ENCODE peak calls at places on chromosomes 16 and 17, in five cellular contexts. One of them, this sample, is unnamed.

GRCh38 chr16:11252482-11252931 is 3.5 kb downstream of the SOCS1 start:
- DNase-seq in substantia nigra: no peak
- DNase-seq in activated CD4-positive, alpha-beta T cell treated with anti-CD3 and anti-CD28 coated beads, Interleukin-2, amount 10 ng/mL, durations not matched to agents 7 days and 5 days: peak
- DNase-seq in Caki2: no peak
- DNase-seq in NCI-H1092 treated with DMSO at 0.1 percent for 48 hours: no peak
- DNase-seq in this sample: no peak

GRCh38 chr17:73586921-73587680 is 57.1 kb downstream of the SDK2 start:
- DNase-seq in substantia nigra: no peak
- DNase-seq in activated CD4-positive, alpha-beta T cell treated with anti-CD3 and anti-CD28 coated beads, Interleukin-2, amount 10 ng/mL, durations not matched to agents 7 days and 5 days: no peak
- DNase-seq in Caki2: peak
- DNase-seq in NCI-H1092 treated with DMSO at 0.1 percent for 48 hours: peak
- DNase-seq in this sample: no peak

GRCh38 chr17:50064253-50064991 is 8.5 kb downstream of the ITGA3 start:
- DNase-seq in substantia nigra: no peak
- DNase-seq in activated CD4-positive, alpha-beta T cell treated with anti-CD3 and anti-CD28 coated beads, Interleukin-2, amount 10 ng/mL, durations not matched to agents 7 days and 5 days: no peak
- DNase-seq in Caki2: peak
- DNase-seq in NCI-H1092 treated with DMSO at 0.1 percent for 48 hours: no peak
- DNase-seq in this sample: no peak

GRCh38 chr16:46620265-46621005 is 744 bp downstream of the SHCBP1 start:
- DNase-seq in substantia nigra: no peak
- DNase-seq in activated CD4-positive, alpha-beta T cell treated with anti-CD3 and anti-CD28 coated beads, Interleukin-2, amount 10 ng/mL, durations not matched to agents 7 days and 5 days: peak
- DNase-seq in Caki2: peak
- DNase-seq in NCI-H1092 treated with DMSO at 0.1 percent for 48 hours: no peak
- DNase-seq in this sample: no peak

GRCh38 chr17:17303847-17304490 is 796 bp downstream of the NT5M start:
- DNase-seq in substantia nigra: no peak
- DNase-seq in activated CD4-positive, alpha-beta T cell treated with anti-CD3 and anti-CD28 coated beads, Interleukin-2, amount 10 ng/mL, durations not matched to agents 7 days and 5 days: no peak
- DNase-seq in Caki2: no peak
- DNase-seq in NCI-H1092 treated with DMSO at 0.1 percent for 48 hours: no peak
- DNase-seq in this sample: no peak

GRCh38 chr17:47738178-47738577 is 5.1 kb downstream of the TBX21 start:
- DNase-seq in substantia nigra: no peak
- DNase-seq in activated CD4-positive, alpha-beta T cell treated with anti-CD3 and anti-CD28 coated beads, Interleukin-2, amount 10 ng/mL, durations not matched to agents 7 days and 5 days: no peak
- DNase-seq in Caki2: no peak
- DNase-seq in NCI-H1092 treated with DMSO at 0.1 percent for 48 hours: no peak
- DNase-seq in this sample: no peak

GRCh38 chr17:82023447-82024241 is 539 bp downstream of the LRRC45 start:
- DNase-seq in substantia nigra: no peak
- DNase-seq in activated CD4-positive, alpha-beta T cell treated with anti-CD3 and anti-CD28 coated beads, Interleukin-2, amount 10 ng/mL, durations not matched to agents 7 days and 5 days: peak
- DNase-seq in Caki2: no peak
- DNase-seq in NCI-H1092 treated with DMSO at 0.1 percent for 48 hours: peak
- DNase-seq in this sample: no peak

GRCh38 chr16:88454315-88455057 is 1.4 kb downstream of the ZFPM1 start:
- DNase-seq in substantia nigra: no peak
- DNase-seq in activated CD4-positive, alpha-beta T cell treated with anti-CD3 and anti-CD28 coated beads, Interleukin-2, amount 10 ng/mL, durations not matched to agents 7 days and 5 days: peak
- DNase-seq in Caki2: peak
- DNase-seq in NCI-H1092 treated with DMSO at 0.1 percent for 48 hours: no peak
- DNase-seq in this sample: peak

GRCh38 chr16:49019081-49019633 is 262.5 kb downstream of the CBLN1 start:
- DNase-seq in substantia nigra: no peak
- DNase-seq in activated CD4-positive, alpha-beta T cell treated with anti-CD3 and anti-CD28 coated beads, Interleukin-2, amount 10 ng/mL, durations not matched to agents 7 days and 5 days: no peak
- DNase-seq in Caki2: peak
- DNase-seq in NCI-H1092 treated with DMSO at 0.1 percent for 48 hours: peak
- DNase-seq in this sample: peak

GRCh38 chr16:8951447-8952280 is 12.0 kb downstream of the USP7 start:
- DNase-seq in substantia nigra: no peak
- DNase-seq in activated CD4-positive, alpha-beta T cell treated with anti-CD3 and anti-CD28 coated beads, Interleukin-2, amount 10 ng/mL, durations not matched to agents 7 days and 5 days: no peak
- DNase-seq in Caki2: no peak
- DNase-seq in NCI-H1092 treated with DMSO at 0.1 percent for 48 hours: no peak
- DNase-seq in this sample: no peak

GRCh38 chr16:9072806-9073341 is 18.6 kb upstream of the HAPSTR1 start:
- DNase-seq in substantia nigra: no peak
- DNase-seq in activated CD4-positive, alpha-beta T cell treated with anti-CD3 and anti-CD28 coated beads, Interleukin-2, amount 10 ng/mL, durations not matched to agents 7 days and 5 days: peak
- DNase-seq in Caki2: no peak
- DNase-seq in NCI-H1092 treated with DMSO at 0.1 percent for 48 hours: no peak
- DNase-seq in this sample: no peak

GRCh38 chr17:70137451-70138230 is 31.7 kb upstream of the KCNJ2 start:
- DNase-seq in substantia nigra: peak
- DNase-seq in activated CD4-positive, alpha-beta T cell treated with anti-CD3 and anti-CD28 coated beads, Interleukin-2, amount 10 ng/mL, durations not matched to agents 7 days and 5 days: peak
- DNase-seq in Caki2: peak
- DNase-seq in NCI-H1092 treated with DMSO at 0.1 percent for 48 hours: no peak
- DNase-seq in this sample: no peak

GRCh38 chr17:73550561-73550960 is 93.7 kb downstream of the SDK2 start:
- DNase-seq in substantia nigra: no peak
- DNase-seq in activated CD4-positive, alpha-beta T cell treated with anti-CD3 and anti-CD28 coated beads, Interleukin-2, amount 10 ng/mL, durations not matched to agents 7 days and 5 days: no peak
- DNase-seq in Caki2: no peak
- DNase-seq in NCI-H1092 treated with DMSO at 0.1 percent for 48 hours: no peak
- DNase-seq in this sample: no peak

GRCh38 chr17:33874617-33875060 is 380.4 kb upstream of the CCL2 start:
- DNase-seq in substantia nigra: no peak
- DNase-seq in activated CD4-positive, alpha-beta T cell treated with anti-CD3 and anti-CD28 coated beads, Interleukin-2, amount 10 ng/mL, durations not matched to agents 7 days and 5 days: no peak
- DNase-seq in Caki2: peak
- DNase-seq in NCI-H1092 treated with DMSO at 0.1 percent for 48 hours: no peak
- DNase-seq in this sample: no peak

GRCh38 chr16:84825896-84826557 is 6.2 kb downstream of the CRISPLD2 start:
- DNase-seq in substantia nigra: no peak
- DNase-seq in activated CD4-positive, alpha-beta T cell treated with anti-CD3 and anti-CD28 coated beads, Interleukin-2, amount 10 ng/mL, durations not matched to agents 7 days and 5 days: no peak
- DNase-seq in Caki2: no peak
- DNase-seq in NCI-H1092 treated with DMSO at 0.1 percent for 48 hours: no peak
- DNase-seq in this sample: no peak

GRCh38 chr17:51120357-51120738 is 320 bp downstream of the SPAG9 start:
- DNase-seq in substantia nigra: no peak
- DNase-seq in activated CD4-positive, alpha-beta T cell treated with anti-CD3 and anti-CD28 coated beads, Interleukin-2, amount 10 ng/mL, durations not matched to agents 7 days and 5 days: peak
- DNase-seq in Caki2: peak
- DNase-seq in NCI-H1092 treated with DMSO at 0.1 percent for 48 hours: peak
- DNase-seq in this sample: no peak

GRCh38 chr17:31388770-31389672 is 2.5 kb upstream of the RAB11FIP4 start:
- DNase-seq in substantia nigra: no peak
- DNase-seq in activated CD4-positive, alpha-beta T cell treated with anti-CD3 and anti-CD28 coated beads, Interleukin-2, amount 10 ng/mL, durations not matched to agents 7 days and 5 days: peak
- DNase-seq in Caki2: no peak
- DNase-seq in NCI-H1092 treated with DMSO at 0.1 percent for 48 hours: peak
- DNase-seq in this sample: peak

This sample was measured in COR-L47.